ENCODE peak calls at places on chromosomes 16 and 17, in nine cellular contexts. W is GM12878, D is lung, X is adrenal gland, I is heart left ventricle, A is neural progenitor cell, L is AG04450, H is tibial artery, C is ovary. V is an unnamed sample.

GRCh38 chr16:56269276-56269675 is 78.0 kb downstream of the GNAO1 start:
- DNase-seq in H (peak; percentile 80), C (no peak), X (no peak), A (no peak), I (no peak), L (no peak), D (no peak), W (no peak), V (peak; percentile 35)

GRCh38 chr17:59707182-59707970 is at the start of the genes PTRH2 and VMP1:
- DNase-seq in I (peak; percentile 98), X (peak; percentile 99), W (peak; percentile 98), A (peak; percentile 100), D (peak; percentile 99), H (peak; percentile 99), L (peak; percentile 99), C (peak; percentile 97), V (peak; percentile 99)

GRCh38 chr17:47244697-47245096 is 8.9 kb upstream of the ITGB3 start:
- DNase-seq in L (no peak), I (no peak), H (no peak), D (no peak), C (no peak), W (no peak), A (no peak), X (no peak), V (no peak)

GRCh38 chr17:12959441-12959840 is 58.4 kb downstream of the ELAC2 start:
- DNase-seq in X (no peak), C (no peak), D (no peak), A (no peak), L (no peak), I (no peak), H (no peak), W (no peak), V (peak; percentile 41)

GRCh38 chr16:9225527-9226316 is 134.3 kb downstream of the HAPSTR1 start:
- DNase-seq in L (no peak), W (no peak), X (no peak), A (peak; percentile 62), H (no peak), D (no peak), I (no peak), C (no peak), V (no peak)

GRCh38 chr17:77909236-77909635 is 49.3 kb upstream of the TNRC6C start:
- DNase-seq in A (peak; percentile 1), H (peak; percentile 80), L (no peak), D (no peak), X (no peak), C (peak; percentile 72), W (no peak), I (no peak), V (no peak)

GRCh38 chr17:7932949-7933348 is 943 bp downstream of the CNTROB start:
- DNase-seq in I (no peak), W (no peak), X (peak; percentile 45), D (peak; percentile 53), L (no peak), H (peak; percentile 55), C (no peak), A (peak; percentile 67), V (no peak)

GRCh38 chr17:75273968-75274708 is 3.1 kb upstream of the MIF4GD start:
- DNase-seq in L (no peak), H (no peak), A (no peak), W (no peak), C (no peak), I (no peak), X (peak; percentile 50), D (no peak), V (no peak)

GRCh38 chr16:15856901-15857778 is at the start of gene MYH11:
- DNase-seq in L (no peak), X (no peak), H (peak; percentile 85), D (no peak), I (peak; percentile 19), W (no peak), A (peak; percentile 71), C (peak; percentile 73), V (no peak)

GRCh38 chr16:610513-611381 is 20.0 kb upstream of the WFIKKN1 start:
- DNase-seq in L (no peak), C (peak; percentile 65), A (peak; percentile 71), W (no peak), H (no peak), I (no peak), X (no peak), D (peak; percentile 72), V (peak; percentile 79)

GRCh38 chr16:50547340-50547865 is 793 bp upstream of the NKD1 start:
- DNase-seq in D (no peak), X (peak; percentile 55), W (peak; percentile 5), L (no peak), H (peak; percentile 80), C (peak; percentile 71), A (peak; percentile 77), I (no peak), V (no peak)

GRCh38 chr17:51120357-51120738 is 320 bp downstream of the SPAG9 start:
- DNase-seq in L (no peak), D (no peak), A (no peak), C (no peak), I (peak; percentile 49), W (no peak), X (no peak), H (no peak), V (peak; percentile 45)

GRCh38 chr17:51372345-51373004 is 112.1 kb downstream of the UTP18 start:
- DNase-seq in D (peak; percentile 32), L (no peak), I (peak; percentile 16), C (no peak), H (no peak), A (peak; percentile 19), X (peak; percentile 25), W (peak; percentile 82), V (peak; percentile 76)

GRCh38 chr17:18184143-18185007 is 747 bp downstream of the ALKBH5 start:
- DNase-seq in A (peak; percentile 68), D (peak; percentile 51), X (peak; percentile 68), C (peak; percentile 72), L (no peak), I (peak; percentile 43), W (no peak), H (peak; percentile 82), V (peak; percentile 60)

GRCh38 chr17:6430769-6431168 is 4.2 kb downstream of the AIPL1 start:
- DNase-seq in I (no peak), H (no peak), L (no peak), W (no peak), C (no peak), A (no peak), X (no peak), D (no peak), V (no peak)

GRCh38 chr17:46115687-46116086 is 77.5 kb downstream of the KANSL1 start:
- DNase-seq in W (no peak), X (no peak), H (no peak), C (no peak), L (no peak), A (no peak), I (no peak), D (no peak), V (no peak)
- H3K27ac ChIP-seq in W (no peak overlapping the region), X (no peak overlapping the region), H (no peak overlapping the region), C (no peak overlapping the region), L (no peak overlapping the region), A (no peak overlapping the region), I (peak overlapping the region; percentile 69), D (no peak overlapping the region), V (no peak overlapping the region)

DNA sequence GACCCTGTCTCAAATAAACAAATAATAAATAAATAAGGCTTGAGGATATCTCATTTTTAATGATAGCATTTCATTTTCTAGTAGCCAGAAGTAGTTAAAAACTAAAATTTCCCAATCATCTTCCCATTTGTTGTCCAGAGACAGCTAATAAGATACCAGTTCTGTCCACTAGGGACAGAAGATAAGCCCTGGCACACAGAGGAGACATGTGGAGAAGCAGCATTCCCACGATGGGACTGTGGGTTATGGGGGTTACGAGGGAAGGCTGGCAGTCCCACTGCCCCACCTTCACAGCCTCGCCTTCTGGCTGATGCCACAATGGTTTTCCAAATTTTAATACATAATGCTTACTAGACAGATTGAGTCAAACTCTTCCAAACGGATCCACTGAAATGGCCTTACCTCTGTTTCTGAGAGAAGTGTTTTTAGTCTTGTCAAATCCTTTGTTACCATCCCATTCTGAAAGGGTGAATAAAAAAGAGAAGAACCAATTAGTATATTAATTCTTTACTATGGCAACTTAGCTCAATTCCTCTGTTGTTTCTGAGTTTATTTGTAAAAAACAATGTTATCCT is 44.2 kb downstream of the HELZ start:
- DNase-seq in A (peak; percentile 12), C (no peak), W (no peak), L (no peak), I (no peak), X (no peak), D (no peak), H (no peak), V (no peak)
- TF ChIP-seq CTCF in A (peak; percentile 53), C (no peak), W (peak; percentile 55), L (peak; percentile 48), I (peak; percentile 38), X (peak; percentile 32), D (no peak), H (no peak), V (no peak)

GRCh38 chr16:19754644-19755036 is 36.6 kb downstream of the IQCK start:
- DNase-seq in I (no peak), D (no peak), H (no peak), L (no peak), X (no peak), W (no peak), A (no peak), C (no peak), V (no peak)

GRCh38 chr16:19751478-19751877 is 33.4 kb downstream of the IQCK start:
- DNase-seq in D (no peak), I (no peak), C (no peak), L (no peak), W (no peak), X (no peak), A (no peak), H (no peak), V (no peak)

GRCh38 chr16:19755268-19755667 is 37.2 kb downstream of the IQCK start:
- DNase-seq in L (no peak), W (no peak), X (no peak), D (no peak), C (no peak), A (no peak), I (no peak), H (no peak), V (no peak)

GRCh38 chr16:19757026-19757425 is 39.0 kb downstream of the IQCK start:
- DNase-seq in X (no peak), I (no peak), H (no peak), C (no peak), A (no peak), D (no peak), W (no peak), L (no peak), V (no peak)

GRCh38 chr16:19753815-19754643 is 36.0 kb downstream of the IQCK start:
- DNase-seq in I (no peak), L (no peak), A (no peak), W (no peak), H (no peak), C (no peak), X (no peak), D (no peak), V (no peak)
- H3K27ac ChIP-seq in I (peak overlapping the region; percentile 67), L (no peak overlapping the region), A (no peak overlapping the region), W (no peak overlapping the region), H (no peak overlapping the region), C (no peak overlapping the region), X (no peak overlapping the region), D (peak overlapping the region; percentile 80), V (peak overlapping the region; percentile 18)

DNA sequence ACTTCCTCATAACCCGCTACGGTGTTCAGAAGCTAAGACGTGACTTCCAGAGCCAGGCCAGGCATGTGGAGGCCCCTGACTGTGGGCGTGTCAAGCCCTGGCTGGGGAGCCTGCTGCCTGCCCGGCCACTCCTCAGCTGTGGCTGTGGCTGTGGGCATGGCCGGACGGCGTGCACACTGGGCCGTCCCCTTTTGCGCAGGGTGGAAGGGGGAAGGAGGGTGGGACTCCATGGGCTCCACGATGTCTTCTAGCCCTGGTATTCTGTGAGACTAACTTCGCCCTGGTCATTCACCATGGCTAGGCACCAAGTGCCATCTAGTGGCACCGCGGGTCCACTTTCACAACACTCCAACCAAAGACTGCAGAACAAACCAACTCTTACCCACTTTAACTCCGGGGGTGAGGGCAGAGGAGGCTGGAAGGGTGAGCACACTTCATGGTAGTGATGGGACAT is 67.9 kb downstream of the N4BP1 start:
- DNase-seq in A (peak; percentile 47), D (peak; percentile 61), C (peak; percentile 61), X (peak; percentile 49), W (no peak), H (peak; percentile 83), I (peak; percentile 46), L (no peak), V (peak; percentile 78)
- TF ChIP-seq CTCF in A (peak; percentile 56), D (peak; percentile 56), C (peak; percentile 21), X (peak; percentile 73), W (peak; percentile 40), H (peak; percentile 68), I (peak; percentile 42), L (peak; percentile 66), V (peak; percentile 71)

V was measured in dorsolateral prefrontal cortex.